ENCODE peak calls at places on chromosomes 6 and 20, in six cellular contexts. C is psoas muscle, H is thoracic aorta, P is H9, O is caudate nucleus, G is fibroblast of lung. K is an unnamed sample.

GRCh38 chr6:27161946-27162603 is 85.4 kb upstream of the PRSS16 start:
- DNase-seq in H (no peak), P (no peak), G (peak), C (no peak), O (no peak), K (no peak)

GRCh38 chr6:137680678-137681346 is 186.2 kb upstream of the TNFAIP3 start:
- DNase-seq in C (no peak), G (peak), O (no peak), H (no peak), P (no peak), K (no peak)

GRCh38 chr6:12001004-12001705 is 11.0 kb upstream of the HIVEP1 start:
- DNase-seq in C (peak), H (no peak), G (no peak), P (no peak), O (no peak), K (no peak)

GRCh38 chr6:22601941-22602340 is 32.6 kb downstream of the HDGFL1 start:
- DNase-seq in H (no peak), C (no peak), P (no peak), G (no peak), O (no peak), K (no peak)

GRCh38 chr6:121382467-121383121 is 48.3 kb upstream of the TBC1D32 start:
- DNase-seq in H (no peak), O (no peak), C (no peak), P (no peak), G (no peak), K (no peak)

GRCh38 chr6:115591973-115592486 is 468.7 kb downstream of the FRK start:
- DNase-seq in O (no peak), H (no peak), G (no peak), P (no peak), C (no peak), K (no peak)

GRCh38 chr6:104684911-104685415 is 174.8 kb downstream of the HACE1 start:
- DNase-seq in H (no peak), P (no peak), C (no peak), O (no peak), G (no peak), K (no peak)

GRCh38 chr20:61976650-61977332 is 88.9 kb downstream of the TAF4 start:
- DNase-seq in C (no peak), P (no peak), G (no peak), H (no peak), O (no peak), K (peak)

GRCh38 chr6:161079566-161080262 is 88.1 kb downstream of the MAP3K4 start:
- DNase-seq in G (peak), C (no peak), O (no peak), H (no peak), P (no peak), K (no peak)

GRCh38 chr20:46967647-46968046 is 73.0 kb downstream of the EYA2 start:
- DNase-seq in H (no peak), G (no peak), C (no peak), P (no peak), O (no peak), K (no peak)

GRCh38 chr20:46057856-46058655 is 29.0 kb downstream of the SLC12A5 start:
- DNase-seq in O (no peak), H (no peak), G (peak), P (peak), C (peak), K (peak)

GRCh38 chr6:45423901-45424627 is 46.3 kb upstream of the SUPT3H start:
- DNase-seq in C (peak), G (peak), H (no peak), O (no peak), P (peak), K (no peak)

GRCh38 chr6:150456466-150456865 is 87.7 kb downstream of the IYD start:
- DNase-seq in G (no peak), C (no peak), H (no peak), O (no peak), P (no peak), K (no peak)

GRCh38 chr6:18022398-18023231 is 35.2 kb upstream of the KIF13A start:
- DNase-seq in O (no peak), C (no peak), G (peak), P (peak), H (no peak), K (no peak)

GRCh38 chr6:82712826-82713225 is 349.2 kb downstream of the TPBG start:
- DNase-seq in G (no peak), C (no peak), O (no peak), P (no peak), H (no peak), K (no peak)

GRCh38 chr20:33893314-33893713 is 82.2 kb downstream of the CHMP4B start:
- DNase-seq in H (no peak), P (no peak), O (no peak), C (no peak), G (peak), K (no peak)

GRCh38 chr6:53066059-53066406 is 829 bp downstream of the FBXO9 start:
- DNase-seq in P (no peak), H (no peak), O (peak), C (peak), G (peak), K (no peak)

GRCh38 chr6:118401325-118401998 is 146.6 kb upstream of the PLN start:
- DNase-seq in P (no peak), O (no peak), G (no peak), H (no peak), C (no peak), K (no peak)

GRCh38 chr6:147950623-147950987 is 392.0 kb upstream of the SASH1 start:
- DNase-seq in C (no peak), H (no peak), P (no peak), O (no peak), G (peak), K (no peak)

GRCh38 chr20:36574278-36575065 is 1.1 kb downstream of the TGIF2 start:
- DNase-seq in P (peak), O (no peak), C (peak), H (no peak), G (peak), K (peak)

GRCh38 chr6:148179786-148180185 is 162.9 kb upstream of the SASH1 start:
- DNase-seq in G (no peak), H (no peak), P (no peak), O (no peak), C (no peak), K (no peak)

GRCh38 chr6:164856138-164856537 is 453.3 kb downstream of the C6orf118 start:
- DNase-seq in O (no peak), C (no peak), G (no peak), P (no peak), H (no peak), K (no peak)

GRCh38 chr6:142446576-142446975 is 144.8 kb downstream of the ADGRG6 start:
- DNase-seq in C (no peak), G (no peak), P (no peak), O (no peak), H (no peak), K (no peak)

GRCh38 chr20:275791-276190 is 14.8 kb downstream of the C20orf96 start:
- DNase-seq in P (no peak), H (no peak), O (no peak), C (no peak), G (no peak), K (no peak)

GRCh38 chr20:24581443-24582170 is 112.2 kb downstream of the SYNDIG1 start:
- DNase-seq in H (no peak), C (no peak), P (no peak), G (no peak), O (no peak), K (no peak)

GRCh38 chr6:138001750-138002349 is 105.4 kb downstream of the PERP start:
- DNase-seq in O (no peak), P (no peak), G (peak), H (peak), C (peak), K (no peak)

GRCh38 chr6:135025775-135026174 is 28.8 kb downstream of the HBS1L start:
- DNase-seq in H (no peak), P (no peak), C (no peak), G (no peak), O (no peak), K (no peak)

GRCh38 chr6:30988209-30988825 is 4.8 kb downstream of the MUC21 start:
- DNase-seq in O (no peak), P (no peak), H (no peak), G (no peak), C (no peak), K (no peak)

GRCh38 chr6:1636272-1636825 is 26.6 kb downstream of the FOXC1 start:
- DNase-seq in C (no peak), P (no peak), H (no peak), G (no peak), O (no peak), K (no peak)

GRCh38 chr6:124882580-124883393 is 79.5 kb upstream of the RNF217 start:
- DNase-seq in O (no peak), P (no peak), G (peak), C (no peak), H (no peak), K (no peak)

GRCh38 chr6:41636803-41637178 is 1.5 kb upstream of the MDFI start:
- DNase-seq in P (peak), H (no peak), G (peak), O (no peak), C (no peak), K (peak)

GRCh38 chr20:57450419-57450818 is 59.2 kb downstream of the RBM38 start:
- DNase-seq in O (no peak), H (no peak), C (peak), G (peak), P (no peak), K (peak)

GRCh38 chr20:46592580-46593362 is 42.3 kb upstream of the OCSTAMP start:
- DNase-seq in G (no peak), P (peak), C (no peak), H (no peak), O (no peak), K (peak)

GRCh38 chr6:93437491-93437890 is 18.1 kb upstream of the EPHA7 start:
- DNase-seq in P (no peak), C (no peak), H (no peak), O (no peak), G (no peak), K (no peak)

GRCh38 chr20:7770578-7770977 is 169.7 kb downstream of the HAO1 start:
- DNase-seq in O (no peak), P (no peak), H (no peak), G (peak), C (no peak), K (no peak)

GRCh38 chr20:7773511-7773910 is 166.7 kb downstream of the HAO1 start:
- DNase-seq in O (no peak), P (no peak), C (no peak), H (no peak), G (peak), K (no peak)

GRCh38 chr20:7772376-7772775 is 167.9 kb downstream of the HAO1 start:
- DNase-seq in G (peak), P (no peak), C (no peak), H (no peak), O (no peak), K (peak)

GRCh38 chr20:7776148-7776547 is 164.1 kb downstream of the HAO1 start:
- DNase-seq in P (no peak), C (no peak), O (no peak), H (no peak), G (no peak), K (no peak)

DNA sequence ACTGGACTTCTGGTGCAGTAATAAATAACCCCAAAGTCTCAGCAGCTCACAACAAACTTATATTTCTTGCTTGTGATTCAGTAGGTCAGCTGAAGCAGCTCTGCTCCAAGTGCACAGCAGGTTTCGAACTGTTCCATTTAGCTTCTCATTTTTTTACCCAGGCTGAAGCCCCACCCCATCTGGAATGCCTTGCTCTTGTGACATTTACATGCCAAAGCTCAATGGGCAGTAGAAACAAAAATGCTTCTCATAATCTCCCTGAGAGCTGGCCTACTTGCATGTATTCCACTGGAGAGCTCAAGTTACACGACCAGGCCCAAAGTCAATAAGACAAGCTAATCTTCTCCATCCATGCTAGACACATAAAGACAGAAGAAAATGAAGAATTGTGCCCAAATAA is 165.2 kb downstream of the HAO1 start:
- DNase-seq in O (no peak), G (peak), C (no peak), H (no peak), P (no peak), K (no peak)
- H3K27ac ChIP-seq in O (no peak), G (no peak), C (no peak), H (peak), P (no peak), K (no peak)

DNA sequence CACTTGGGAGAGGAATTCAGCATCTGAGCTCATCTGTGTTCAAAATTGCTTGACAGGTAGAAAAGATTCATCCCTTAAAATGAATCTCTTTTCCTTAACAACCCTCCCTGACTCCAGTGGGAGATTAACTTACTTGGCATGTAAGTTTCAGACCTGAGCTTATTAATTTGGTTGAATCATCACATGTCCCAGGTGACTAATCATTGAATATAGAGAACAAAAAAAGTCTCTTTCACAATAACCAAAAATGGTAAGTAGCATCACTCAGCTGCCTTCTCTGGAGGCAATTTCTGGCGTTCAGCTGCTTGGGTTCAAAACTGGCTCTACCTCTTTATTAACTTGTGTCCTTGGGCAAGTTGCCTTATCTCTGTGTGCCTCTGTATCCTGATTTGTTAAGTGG is 2.9 kb downstream of the C6orf141 start:
- DNase-seq in H (no peak), G (peak), C (no peak), O (no peak), P (no peak), K (no peak)
- H3K27ac ChIP-seq in H (no peak), G (no peak), C (no peak), O (peak), P (no peak), K (peak)

DNA sequence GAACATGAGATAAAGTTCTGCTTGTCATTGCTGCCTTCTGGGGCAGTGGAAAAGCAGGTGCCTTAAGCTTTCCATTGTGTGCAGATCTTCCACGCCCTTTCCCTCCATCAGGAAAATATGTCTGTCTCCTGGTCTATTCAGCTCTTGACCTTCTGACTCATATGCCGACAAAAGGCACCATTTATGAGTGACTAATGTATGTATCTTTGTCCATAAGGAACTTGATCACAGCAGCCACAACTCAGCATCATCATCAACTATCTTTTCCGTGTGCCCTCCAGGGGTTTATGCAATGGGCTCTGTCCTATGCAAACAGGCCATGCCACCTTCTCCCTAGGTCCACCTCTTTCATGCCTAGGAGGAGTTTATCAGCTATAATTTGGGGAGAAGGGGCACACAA is 102.7 kb upstream of the QKI start:
- DNase-seq in G (peak), H (no peak), P (no peak), O (no peak), C (no peak), K (no peak)
- H3K27ac ChIP-seq in G (no peak), H (no peak), P (no peak), O (peak), C (no peak), K (no peak)

GRCh38 chr6:43515808-43516207 is 918 bp downstream of the YIPF3 start:
- DNase-seq in G (no peak), H (no peak), C (no peak), P (no peak), O (no peak), K (no peak)

GRCh38 chr6:43520097-43520496 is 3.2 kb downstream of the POLR1C start:
- DNase-seq in O (no peak), P (no peak), G (no peak), C (no peak), H (no peak), K (no peak)

GRCh38 chr6:43516697-43517502 is at the start of the genes POLR1C and YIPF3:
- DNase-seq in H (peak), C (peak), P (peak), G (peak), O (peak), K (peak)

GRCh38 chr6:43517503-43518357 is 841 bp downstream of the POLR1C start:
- DNase-seq in O (no peak), C (no peak), H (no peak), P (no peak), G (peak), K (no peak)

GRCh38 chr6:43516367-43516696 is 394 bp downstream of the YIPF3 start:
- DNase-seq in P (no peak), H (no peak), C (no peak), O (no peak), G (no peak), K (no peak)
- H3K27ac ChIP-seq in P (no peak), H (peak), C (peak), O (peak), G (peak), K (peak)

DNA sequence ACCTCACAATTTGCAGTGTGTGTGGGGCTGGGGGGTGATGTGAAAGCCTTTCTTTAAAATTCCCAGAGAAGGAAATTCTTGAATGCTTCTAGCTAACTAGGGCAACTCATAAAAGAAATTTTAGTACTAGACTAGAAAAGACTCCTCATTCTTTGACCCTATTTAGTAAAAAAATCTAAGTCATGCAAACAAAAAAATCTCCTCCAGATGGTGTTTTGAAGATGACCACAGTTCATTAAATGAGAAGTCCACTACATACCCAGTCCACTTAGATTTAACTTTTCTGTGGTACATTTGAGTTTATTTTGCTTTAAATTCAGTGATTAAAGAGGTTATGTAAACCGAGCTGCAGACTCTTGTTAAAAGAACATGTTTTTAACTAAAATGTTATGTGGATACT is 67.5 kb downstream of the NDUFAF5 start:
- DNase-seq in O (no peak), H (no peak), G (no peak), C (no peak), P (no peak), K (no peak)
- H3K27ac ChIP-seq in O (no peak), H (peak), G (no peak), C (no peak), P (no peak), K (no peak)

GRCh38 chr20:63685269-63686026 is 11.0 kb upstream of the TNFRSF6B start:
- DNase-seq in H (no peak), O (no peak), P (no peak), G (no peak), C (no peak), K (peak)

GRCh38 chr20:63686492-63687321 is 9.7 kb upstream of the TNFRSF6B start:
- DNase-seq in G (peak), H (peak), O (no peak), P (no peak), C (peak), K (peak)

GRCh38 chr20:63688234-63689045 is 8.0 kb upstream of the TNFRSF6B start:
- DNase-seq in C (no peak), O (no peak), H (no peak), P (no peak), G (no peak), K (peak)

GRCh38 chr20:63687419-63688233 is 8.8 kb upstream of the TNFRSF6B start:
- DNase-seq in O (no peak), H (no peak), C (no peak), P (no peak), G (no peak), K (peak)

DNA sequence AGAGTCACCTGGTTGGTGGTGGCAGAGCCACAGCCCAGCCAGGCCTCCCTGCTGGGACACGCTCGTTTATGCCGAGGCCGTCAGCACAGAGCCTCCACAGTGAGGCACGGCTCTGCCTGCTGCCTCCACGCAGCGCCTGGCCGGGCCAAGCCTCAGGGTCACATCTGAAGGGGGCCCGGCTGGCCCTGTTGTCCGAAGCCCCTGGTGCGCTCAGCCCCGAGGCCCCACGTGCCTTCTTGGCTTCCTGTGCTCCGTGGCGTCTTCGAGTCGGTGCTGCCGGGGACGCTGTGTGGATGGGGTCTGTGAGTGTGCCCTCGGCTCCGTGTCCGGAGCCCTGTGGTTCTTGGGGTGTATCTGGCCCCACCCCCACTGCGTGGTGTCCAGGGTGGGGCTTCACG is 10.4 kb upstream of the TNFRSF6B start:
- DNase-seq in P (no peak), O (no peak), H (no peak), G (no peak), C (no peak), K (peak)
- H3K27ac ChIP-seq in P (no peak), O (peak), H (peak), G (peak), C (peak), K (peak)

DNA sequence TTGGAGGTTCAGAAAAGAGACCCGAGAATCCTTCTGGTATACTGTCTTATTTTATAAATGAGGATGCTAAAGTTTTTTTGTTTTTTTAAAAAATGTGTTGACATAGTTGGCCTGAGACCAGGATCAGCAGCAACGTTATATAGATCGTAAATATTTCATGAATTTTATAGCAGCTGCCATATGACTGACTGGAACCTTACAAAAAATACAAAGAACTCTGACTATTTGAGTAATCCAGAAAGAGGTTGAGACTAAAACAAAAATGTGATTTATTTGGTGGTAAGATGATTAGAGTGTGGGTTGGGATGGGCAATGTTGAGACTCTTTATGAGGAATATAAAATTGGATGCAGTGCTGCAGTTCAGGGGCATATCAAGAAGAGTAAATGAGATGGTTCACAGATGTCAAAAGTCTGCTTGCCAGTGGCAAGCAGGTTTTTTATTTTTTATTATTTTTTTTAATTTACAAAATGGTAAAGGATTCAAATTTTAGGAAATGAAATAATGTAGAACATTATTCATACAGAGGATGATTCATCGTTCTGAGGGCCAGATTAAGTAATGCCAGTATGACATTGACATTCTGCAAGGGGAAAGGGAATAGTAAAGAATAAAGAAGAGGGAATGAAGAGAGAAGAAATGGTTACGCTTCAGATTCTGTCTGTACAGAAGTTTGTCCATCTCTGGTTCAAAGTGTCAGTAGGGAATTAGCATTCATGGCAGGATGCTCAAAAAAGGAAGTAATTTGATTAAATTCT is 58.5 kb downstream of the SCAF8 start:
- DNase-seq in O (no peak), G (peak), C (no peak), P (no peak), H (no peak), K (no peak)
- H3K27ac ChIP-seq in O (no peak), G (no peak), C (no peak), P (no peak), H (no peak), K (peak)